ENCODE peak calls at places on chromosome 20, in nine cellular contexts. J, N, X, F, B, T, P, I and V are unnamed samples.

GRCh38 chr20:42261766-42262165 is 643.6 kb upstream of the CHD6 start:
- DNase-seq in J (no peak), N (no peak), X (no peak), F (no peak), B (no peak), T (no peak), P (no peak), I (no peak), V (no peak)

GRCh38 chr20:51542894-51543788 is 622 bp upstream of the NFATC2 start:
- DNase-seq in J (no peak), N (no peak), X (no peak), F (no peak), B (no peak), T (no peak), P (no peak), I (no peak), V (no peak)

GRCh38 chr20:51584737-51585136 is 42.2 kb upstream of the NFATC2 start:
- DNase-seq in J (no peak), N (no peak), X (no peak), F (no peak), B (no peak), T (no peak), P (no peak), I (peak), V (no peak)

GRCh38 chr20:34491226-34491931 is 24.8 kb upstream of the DYNLRB1 start:
- DNase-seq in J (no peak), N (no peak), X (no peak), F (no peak), B (no peak), T (no peak), P (no peak), I (no peak), V (no peak)

GRCh38 chr20:14937021-14937420 is 599.6 kb upstream of the FLRT3 start:
- DNase-seq in J (no peak), N (no peak), X (no peak), F (no peak), B (no peak), T (no peak), P (no peak), I (no peak), V (no peak)

GRCh38 chr20:5557123-5557522 is 193.1 kb upstream of the SHLD1 start:
- DNase-seq in J (no peak), N (peak), X (peak), F (no peak), B (peak), T (peak), P (peak), I (peak), V (peak)

GRCh38 chr20:18985551-18985950 is 172.0 kb downstream of the SCP2D1 start:
- DNase-seq in J (no peak), N (no peak), X (no peak), F (no peak), B (no peak), T (no peak), P (no peak), I (no peak), V (peak)

GRCh38 chr20:40680560-40680959 is 8.5 kb downstream of the MAFB start:
- DNase-seq in J (no peak), N (no peak), X (no peak), F (no peak), B (no peak), T (no peak), P (no peak), I (no peak), V (no peak)

DNA sequence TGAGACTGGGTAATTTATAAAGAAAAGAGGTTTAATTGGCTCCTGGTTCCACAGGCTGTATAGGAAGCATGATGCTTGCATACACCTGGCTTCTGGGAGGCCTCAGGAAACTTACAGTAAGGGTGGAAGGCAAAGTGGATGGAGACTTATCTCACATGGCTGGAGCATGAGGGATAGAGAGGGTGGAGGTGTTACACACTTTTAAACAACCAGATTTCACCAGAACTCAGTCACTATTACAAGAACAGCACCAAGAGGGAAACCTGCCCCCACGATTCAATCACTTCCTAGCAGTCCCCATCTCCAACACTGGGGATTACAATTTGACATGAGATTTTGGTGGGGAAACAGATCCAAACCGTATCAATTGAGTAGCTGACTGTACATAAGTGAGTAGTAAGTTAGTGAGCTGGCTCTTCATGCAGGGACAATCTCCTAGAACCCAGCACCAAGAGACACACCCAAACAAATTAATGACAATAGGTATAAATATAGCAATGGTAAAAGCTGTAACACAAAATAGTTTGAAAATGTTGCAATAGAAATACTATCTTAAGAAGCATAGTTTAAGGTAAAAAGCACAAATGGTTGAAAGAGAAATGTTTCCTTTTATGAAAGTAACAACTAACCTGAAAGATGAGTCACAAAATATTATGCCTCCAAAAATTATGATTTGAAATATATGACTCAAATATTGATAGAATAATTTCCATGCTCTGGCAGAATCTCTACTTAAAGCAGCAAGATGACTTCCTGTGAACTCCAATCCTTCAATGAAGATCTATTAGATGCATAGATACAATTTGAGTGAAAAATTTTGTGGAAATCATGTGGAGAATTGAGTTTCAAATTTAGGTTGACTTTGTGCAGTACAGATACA is 5.2 kb upstream of the SIRPB1 start:
- DNase-seq in J (no peak), N (no peak), X (peak), F (no peak), B (no peak), T (no peak), P (peak), I (no peak), V (no peak)
- TF ChIP-seq CTCF in J (no peak), N (no peak), X (no peak), F (no peak), B (no peak), T (no peak), P (no peak), I (no peak), V (no peak)

DNA sequence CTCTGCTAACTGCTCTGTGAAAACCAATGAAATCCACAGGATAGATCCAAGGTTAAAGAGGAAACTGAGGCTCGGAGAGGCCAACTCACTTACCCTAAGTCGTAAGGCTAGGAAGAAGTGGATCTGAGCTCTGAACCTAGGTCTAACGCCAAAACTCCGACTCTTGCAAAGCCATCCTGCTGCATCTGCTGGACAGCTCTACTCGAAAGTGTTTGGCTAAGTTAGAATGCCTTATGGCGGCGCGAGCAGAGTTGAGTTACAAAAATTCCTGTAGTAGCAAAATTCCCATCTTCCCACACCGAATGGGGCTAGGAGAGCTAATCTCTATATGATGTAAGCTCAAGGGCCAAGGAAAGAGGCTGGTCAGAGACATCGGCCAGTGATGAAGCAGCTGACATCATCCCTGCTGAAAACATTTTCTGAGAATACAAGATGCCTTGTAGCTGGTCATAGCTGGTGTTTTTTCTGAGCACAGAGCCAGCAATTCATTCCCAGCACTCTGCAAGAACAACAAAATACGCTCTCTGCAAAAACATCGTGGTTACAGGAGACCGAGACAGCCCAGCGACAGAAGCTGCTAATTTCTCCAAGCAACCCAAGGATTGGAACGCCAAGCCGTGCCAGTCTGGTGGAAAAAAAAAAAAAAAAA is 1.8 kb downstream of the SPATA2 start:
- DNase-seq in J (no peak), N (peak), X (peak), F (no peak), B (no peak), T (peak), P (no peak), I (no peak), V (no peak)
- H3K4me3 ChIP-seq in J (no peak), N (peak), X (no peak), F (no peak), B (peak), T (no peak), P (no peak), I (no peak), V (peak)

DNA sequence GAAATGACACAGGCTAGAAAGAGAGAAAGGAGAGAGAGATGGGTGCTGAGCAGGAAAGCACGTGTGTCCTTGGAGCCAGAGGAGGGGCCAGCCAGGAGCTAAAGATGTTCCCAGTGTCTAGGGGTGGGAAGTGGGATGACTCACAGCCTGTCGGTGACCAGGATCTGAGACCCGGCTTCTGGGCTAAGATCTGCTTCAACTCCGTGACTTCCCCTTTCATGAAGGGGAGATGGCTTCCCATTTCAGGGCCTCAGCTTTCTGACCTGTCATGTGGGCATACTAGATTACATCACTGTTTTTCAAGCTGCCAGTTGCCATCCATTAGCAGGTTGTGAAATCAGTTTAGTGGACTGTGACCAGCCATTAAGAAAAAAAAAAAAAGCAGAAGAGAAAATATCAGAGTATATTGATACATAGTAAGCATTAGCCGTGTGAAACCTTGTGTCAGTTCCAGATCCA is 5.4 kb downstream of the TGM3 start:
- DNase-seq in J (no peak), N (no peak), X (no peak), F (peak), B (peak), T (peak), P (peak), I (no peak), V (peak)
- TF ChIP-seq CTCF in J (no peak), N (no peak), X (no peak), F (no peak), B (no peak), T (no peak), P (no peak), I (no peak), V (no peak)

DNA sequence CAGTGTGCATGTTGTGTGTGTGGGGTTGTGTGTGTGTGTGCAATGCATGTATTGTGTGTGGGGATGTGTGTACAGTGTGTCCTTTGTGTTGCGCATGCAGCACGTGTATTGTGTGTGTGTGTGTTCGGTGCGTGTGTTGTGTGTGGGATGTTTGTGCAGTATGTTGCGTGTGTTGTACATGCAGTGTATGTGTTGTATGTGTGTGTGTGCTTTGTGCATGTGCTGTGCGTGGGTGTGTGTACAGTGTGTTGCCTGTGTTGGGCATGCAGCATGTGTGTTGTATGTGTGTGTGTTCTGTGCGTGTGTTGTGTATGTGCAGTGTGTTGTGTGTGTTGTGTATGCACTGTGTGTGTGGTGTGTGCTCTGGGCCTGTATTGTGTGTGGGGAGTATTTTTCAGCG is 52.7 kb downstream of the CDH4 start:
- DNase-seq in J (no peak), N (no peak), X (no peak), F (no peak), B (no peak), T (no peak), P (no peak), I (no peak), V (no peak)
- H3K4me3 ChIP-seq in J (no peak), N (no peak), X (no peak), F (no peak), B (no peak), T (no peak), P (no peak), I (no peak), V (no peak)

GRCh38 chr20:43571771-43572170 is 12.9 kb downstream of the SGK2 start:
- DNase-seq in J (no peak), N (no peak), X (no peak), F (peak), B (no peak), T (no peak), P (no peak), I (no peak), V (no peak)

GRCh38 chr20:43569282-43569681 is 10.5 kb downstream of the SGK2 start:
- DNase-seq in J (no peak), N (no peak), X (no peak), F (no peak), B (no peak), T (no peak), P (no peak), I (no peak), V (no peak)

GRCh38 chr20:43572891-43573290 is 14.1 kb downstream of the SGK2 start:
- DNase-seq in J (no peak), N (no peak), X (no peak), F (no peak), B (no peak), T (no peak), P (no peak), I (no peak), V (no peak)

GRCh38 chr20:43570496-43570895 is 11.7 kb downstream of the SGK2 start:
- DNase-seq in J (no peak), N (no peak), X (no peak), F (no peak), B (no peak), T (no peak), P (no peak), I (no peak), V (no peak)

DNA sequence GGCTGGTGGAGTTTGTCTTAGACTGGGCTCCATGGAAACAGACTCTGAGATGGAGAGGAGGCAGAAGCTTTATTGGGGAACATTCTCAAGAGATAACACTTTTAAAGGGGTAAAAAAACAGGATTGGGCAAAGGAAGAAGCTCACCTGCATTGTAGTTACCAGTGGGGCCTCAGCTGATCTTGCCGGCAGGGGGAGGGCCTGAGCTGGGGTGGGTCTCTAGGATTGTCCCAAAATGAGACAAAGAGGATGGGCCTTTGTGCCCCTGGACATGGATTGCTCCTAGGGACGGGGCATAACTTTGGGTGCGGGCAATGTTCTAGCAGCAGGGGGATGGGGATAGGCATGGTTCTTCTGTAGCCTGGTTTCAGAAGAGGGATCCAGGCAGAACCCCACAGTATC is 12.5 kb downstream of the SGK2 start:
- DNase-seq in J (no peak), N (no peak), X (no peak), F (no peak), B (no peak), T (no peak), P (no peak), I (no peak), V (no peak)
- TF ChIP-seq CTCF in J (no peak), N (no peak), X (no peak), F (no peak), B (no peak), T (no peak), P (no peak), I (no peak), V (no peak)

DNA sequence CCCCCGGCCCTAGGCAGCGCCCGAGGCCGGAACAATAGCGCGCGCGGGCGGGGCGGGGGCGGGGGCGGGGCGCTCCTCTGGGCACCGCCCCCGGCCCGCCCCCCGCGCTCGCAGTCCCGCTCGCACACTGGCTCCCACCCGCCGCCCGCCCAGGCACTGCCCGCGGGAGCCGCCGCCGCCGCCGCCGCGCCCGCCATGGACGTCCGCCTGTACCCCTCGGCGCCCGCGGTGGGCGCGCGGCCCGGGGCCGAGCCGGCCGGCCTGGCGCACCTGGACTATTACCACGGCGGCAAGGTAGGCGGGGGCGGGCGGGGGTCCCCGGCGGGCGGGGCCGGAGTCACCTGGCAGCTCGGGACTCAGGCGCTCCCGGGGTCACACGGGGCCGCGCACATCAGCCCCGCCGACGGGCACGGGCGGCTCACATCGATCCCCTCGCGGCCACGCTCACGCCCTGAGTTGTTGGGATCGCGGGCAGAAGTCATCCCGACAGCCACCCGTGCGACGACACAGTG is at the start of gene TOX2:
- DNase-seq in J (no peak), N (peak), X (no peak), F (no peak), B (peak), T (peak), P (peak), I (peak), V (peak)
- H3K4me3 ChIP-seq in J (peak), N (peak), X (peak), F (peak), B (peak), T (peak), P (peak), I (peak), V (no peak)

GRCh38 chr20:12573428-12573827 is 435.3 kb upstream of the SPTLC3 start:
- DNase-seq in J (no peak), N (no peak), X (no peak), F (no peak), B (no peak), T (no peak), P (no peak), I (no peak), V (peak)

GRCh38 chr20:12575352-12576095 is 433.2 kb upstream of the SPTLC3 start:
- DNase-seq in J (no peak), N (no peak), X (no peak), F (peak), B (peak), T (peak), P (no peak), I (no peak), V (peak)

GRCh38 chr20:12564982-12565381 is 443.8 kb upstream of the SPTLC3 start:
- DNase-seq in J (no peak), N (no peak), X (no peak), F (no peak), B (no peak), T (no peak), P (no peak), I (no peak), V (no peak)

GRCh38 chr20:12566596-12566995 is 442.2 kb upstream of the SPTLC3 start:
- DNase-seq in J (no peak), N (no peak), X (no peak), F (no peak), B (no peak), T (no peak), P (no peak), I (no peak), V (no peak)

DNA sequence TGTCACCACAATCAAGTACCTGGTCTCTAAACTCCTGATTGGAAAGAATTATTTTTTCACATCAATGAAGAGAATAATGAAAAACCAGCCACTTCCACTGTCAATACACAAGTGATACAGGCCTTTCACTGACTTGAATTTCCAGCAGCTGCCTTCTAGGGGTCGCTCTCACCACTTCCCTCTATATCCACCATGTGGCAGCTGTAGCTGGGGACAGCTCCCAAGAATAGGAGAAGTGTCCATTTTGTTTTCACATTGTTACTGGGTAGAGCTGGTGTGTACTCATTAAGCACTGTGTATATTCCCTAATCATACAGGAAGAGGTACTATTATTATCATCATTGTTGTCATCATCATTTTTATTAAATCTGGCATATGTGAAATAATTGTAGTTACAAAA is 438.4 kb upstream of the SPTLC3 start:
- DNase-seq in J (no peak), N (no peak), X (no peak), F (no peak), B (no peak), T (no peak), P (peak), I (peak), V (peak)
- TF ChIP-seq CTCF in J (no peak), N (no peak), X (no peak), F (no peak), B (no peak), T (no peak), P (peak), I (peak), V (peak)

DNA sequence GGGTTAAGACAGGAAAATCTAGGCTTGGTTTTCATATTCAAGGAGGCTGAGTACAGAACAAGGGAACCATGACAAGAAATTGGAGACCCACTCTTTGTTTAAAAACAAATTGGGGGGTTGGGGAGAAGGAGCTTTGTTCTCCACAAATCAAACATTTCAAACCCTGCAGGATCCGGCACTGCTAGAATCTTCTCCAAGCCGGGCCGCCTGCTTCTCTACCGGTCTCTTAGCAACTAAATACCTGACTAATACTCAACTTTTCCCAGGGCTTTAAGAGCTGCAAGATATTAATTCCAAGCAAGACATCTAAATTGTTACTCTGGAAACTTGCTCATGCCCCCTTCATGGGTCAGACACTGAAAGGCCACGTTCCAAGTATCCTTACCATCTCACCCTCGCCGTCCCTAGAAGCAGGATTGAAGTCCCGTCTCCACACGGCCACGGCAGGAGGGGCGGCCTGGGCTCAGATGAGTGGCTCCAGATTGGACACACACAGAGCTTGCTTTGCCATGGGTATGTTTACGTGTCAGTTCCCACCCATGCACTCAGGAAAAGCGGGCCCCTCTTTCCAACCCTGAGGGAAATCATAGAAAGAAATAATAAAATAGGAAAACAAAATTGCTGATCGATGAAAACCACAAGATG is 126.4 kb upstream of the CDH4 start:
- DNase-seq in J (no peak), N (no peak), X (no peak), F (no peak), B (no peak), T (no peak), P (no peak), I (no peak), V (no peak)
- H3K4me3 ChIP-seq in J (no peak), N (no peak), X (no peak), F (no peak), B (no peak), T (no peak), P (no peak), I (no peak), V (no peak)

GRCh38 chr20:11267131-11267761 is 593.4 kb upstream of the JAG1 start:
- DNase-seq in J (peak), N (peak), X (peak), F (no peak), B (peak), T (peak), P (peak), I (peak), V (peak)
- TF ChIP-seq CTCF in J (peak), N (peak), X (peak), F (no peak), B (no peak), T (peak), P (no peak), I (peak), V (peak)

GRCh38 chr20:47274449-47275108 is 81.9 kb downstream of the ZMYND8 start:
- DNase-seq in J (peak), N (peak), X (peak), F (peak), B (no peak), T (peak), P (peak), I (no peak), V (peak)
- H3K4me3 ChIP-seq in J (no peak), N (no peak), X (no peak), F (no peak), B (no peak), T (no peak), P (no peak), I (no peak), V (no peak)